ENCODE peak calls at places on chromosomes 3 and 15, in five cellular contexts. Q, X, N, E and Y are unnamed samples.

GRCh38 chr3:53865732-53866499 is 16.0 kb downstream of the ACTR8 start:
- DNase-seq in N (no peak), E (no peak), X (no peak), Q (no peak), Y (no peak)

GRCh38 chr3:46383211-46383945 is 12.6 kb downstream of the CCR5 start:
- DNase-seq in X (no peak), Q (no peak), E (no peak), N (no peak), Y (peak; percentile 64)

GRCh38 chr3:99656606-99657005 is 18.2 kb downstream of the COL8A1 start:
- DNase-seq in X (no peak), Q (no peak), E (no peak), N (peak; percentile 82), Y (no peak)

GRCh38 chr15:39426552-39427532 is 154.0 kb upstream of the THBS1 start:
- DNase-seq in X (peak; percentile 30), N (peak; percentile 94), E (no peak), Q (peak; percentile 70), Y (peak; percentile 18)

GRCh38 chr3:133988631-133989161 is 41.0 kb downstream of the SLCO2A1 start:
- DNase-seq in N (no peak), E (no peak), Q (no peak), X (peak; percentile 40), Y (peak; percentile 76)

GRCh38 chr15:62952969-62953368 is 89.6 kb upstream of the TPM1 start:
- DNase-seq in Q (no peak), X (no peak), N (no peak), E (no peak), Y (no peak)

GRCh38 chr3:149095487-149095886 is 9.2 kb upstream of the HLTF start:
- DNase-seq in N (no peak), Q (no peak), X (no peak), E (no peak), Y (no peak)

GRCh38 chr3:27422617-27423016 is 53.4 kb upstream of the NEK10 start:
- DNase-seq in Q (no peak), X (no peak), N (no peak), E (no peak), Y (no peak)

GRCh38 chr3:110736332-110736731 is 335.3 kb upstream of the NECTIN3 start:
- DNase-seq in Q (no peak), N (no peak), E (no peak), X (no peak), Y (no peak)

GRCh38 chr15:73964736-73965093 is 27.4 kb downstream of the STOML1 start:
- DNase-seq in Q (peak; percentile 92), E (peak; percentile 53), X (peak; percentile 80), N (no peak), Y (peak; percentile 82)

GRCh38 chr3:22117751-22118346 is 366.8 kb upstream of the ZNF385D start:
- DNase-seq in E (peak; percentile 7), Q (no peak), X (peak; percentile 40), N (peak; percentile 30), Y (peak; percentile 29)

GRCh38 chr15:82300883-82301282 is 38.3 kb downstream of the SAXO2 start:
- DNase-seq in Q (peak; percentile 24), X (no peak), E (no peak), N (no peak), Y (no peak)

GRCh38 chr15:73052679-73053397 is 575 bp downstream of the NEO1 start:
- DNase-seq in Q (peak; percentile 66), X (peak; percentile 76), E (no peak), N (peak; percentile 15), Y (peak; percentile 71)

GRCh38 chr3:190019020-190019419 is 101.7 kb downstream of the P3H2 start:
- DNase-seq in N (no peak), Q (no peak), E (no peak), X (no peak), Y (no peak)

GRCh38 chr3:154384504-154384903 is 45.5 kb downstream of the GPR149 start:
- DNase-seq in Q (no peak), N (no peak), E (no peak), X (no peak), Y (no peak)

GRCh38 chr3:126435456-126436315 is 40.0 kb downstream of the ZXDC start:
- DNase-seq in Q (no peak), N (no peak), E (no peak), X (no peak), Y (no peak)

GRCh38 chr15:45616901-45617323 is 17.9 kb upstream of the SQOR start:
- DNase-seq in N (no peak), E (no peak), X (no peak), Q (no peak), Y (peak; percentile 43)

GRCh38 chr3:114362815-114363214 is 69.0 kb downstream of the TIGIT start:
- DNase-seq in E (no peak), Q (no peak), X (peak; percentile 17), N (peak; percentile 27), Y (peak; percentile 20)

GRCh38 chr3:147589016-147589415 is 179.9 kb downstream of the ZIC1 start:
- DNase-seq in X (no peak), N (peak; percentile 78), Q (no peak), E (peak; percentile 3), Y (no peak)

GRCh38 chr15:94203321-94203720 is 28.0 kb upstream of the MCTP2 start:
- DNase-seq in X (no peak), Q (no peak), N (no peak), E (no peak), Y (no peak)

GRCh38 chr15:89174476-89174875 is 46.9 kb downstream of the RLBP1 start:
- DNase-seq in X (no peak), N (no peak), Q (no peak), E (no peak), Y (no peak)

GRCh38 chr15:27342991-27343390 is 372.0 kb downstream of the GABRG3 start:
- DNase-seq in E (no peak), X (no peak), N (no peak), Q (no peak), Y (no peak)

GRCh38 chr3:100775669-100776068 is 66.4 kb downstream of the TFG start:
- DNase-seq in E (no peak), N (no peak), Q (no peak), X (no peak), Y (no peak)

GRCh38 chr15:64354683-64355558 is 1.1 kb downstream of the CSNK1G1 start:
- DNase-seq in Q (no peak), N (no peak), X (no peak), E (no peak), Y (peak; percentile 10)

GRCh38 chr15:87129916-87130315 is 1050.2 kb downstream of the AGBL1 start:
- DNase-seq in X (no peak), Q (no peak), N (peak; percentile 57), E (no peak), Y (no peak)

GRCh38 chr3:196180346-196180745 is 30.9 kb downstream of the ZDHHC19 start:
- DNase-seq in E (no peak), X (no peak), Q (no peak), N (no peak), Y (no peak)

DNA sequence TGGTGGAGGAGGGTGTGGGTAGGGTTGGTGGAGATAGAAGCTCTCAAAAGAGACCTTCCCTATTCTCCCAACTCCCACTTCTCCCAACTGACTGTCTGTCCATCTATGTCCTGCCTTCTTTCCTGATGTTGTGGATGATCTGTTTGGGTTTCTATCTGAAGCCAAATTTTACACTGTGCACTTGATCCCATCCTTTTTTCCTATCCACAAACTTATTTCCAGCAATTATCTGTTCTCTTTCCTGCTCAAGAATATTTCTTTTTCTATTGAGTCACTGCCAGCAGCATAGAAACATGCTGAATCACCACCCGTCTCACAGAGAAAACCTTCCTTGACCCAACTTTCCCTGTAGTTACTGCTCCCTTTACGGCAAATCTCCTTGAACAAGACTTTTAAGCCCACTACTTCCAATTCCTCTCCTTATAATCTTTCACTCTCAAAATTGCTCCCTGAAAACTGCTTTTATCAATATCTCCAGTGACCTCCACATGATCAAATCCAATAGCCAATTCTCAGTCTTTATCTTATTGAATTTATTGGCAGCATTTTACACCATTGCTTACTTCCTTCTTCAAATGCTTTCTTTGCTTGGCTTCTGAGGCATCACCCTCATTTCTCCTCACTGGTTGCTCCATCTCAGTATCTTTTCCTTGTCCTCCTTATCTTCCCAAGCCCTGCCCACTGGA is 141.2 kb upstream of the SLC7A14 start:
- DNase-seq in Q (no peak), N (peak; percentile 91), X (no peak), E (no peak), Y (no peak)
- H3K4me3 ChIP-seq in Q (no peak overlapping the region), N (peak overlapping the region; percentile 58), X (no peak overlapping the region), E (no peak overlapping the region), Y (no peak overlapping the region)

GRCh38 chr15:49423906-49424520 is 971 bp downstream of the FGF7 start:
- DNase-seq in Q (no peak), E (no peak), X (no peak), N (peak; percentile 14), Y (peak; percentile 6)
- H3K4me3 ChIP-seq in Q (peak overlapping the region; percentile 88), E (peak overlapping the region; percentile 33), X (peak overlapping the region; percentile 8), N (no peak overlapping the region), Y (no peak overlapping the region)

DNA sequence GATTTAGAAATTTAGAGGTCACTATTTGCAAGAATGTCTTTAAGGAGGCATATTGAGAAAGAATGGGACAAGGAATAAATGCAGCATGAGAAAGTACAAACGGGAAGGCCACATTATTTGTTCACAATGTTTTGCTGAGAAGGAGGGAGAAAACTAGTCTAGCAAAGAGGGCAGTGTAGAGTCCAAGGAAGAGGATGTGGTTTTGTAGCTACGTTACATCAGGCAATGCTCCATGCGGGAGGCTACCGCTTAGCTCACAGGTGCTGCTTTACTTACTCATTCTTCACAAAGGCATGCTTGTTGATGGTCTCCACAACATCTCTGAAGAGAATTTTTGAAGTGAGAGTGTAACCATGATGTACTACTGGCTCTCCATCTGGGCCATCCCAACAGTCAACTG is 191.1 kb downstream of the PLCH1 start:
- DNase-seq in N (no peak), X (no peak), Q (no peak), E (no peak), Y (no peak)
- H3K4me3 ChIP-seq in N (no peak overlapping the region), X (no peak overlapping the region), Q (no peak overlapping the region), E (no peak overlapping the region), Y (no peak overlapping the region)

GRCh38 chr3:141386080-141386594 is 17.8 kb downstream of the ZBTB38 start:
- DNase-seq in E (no peak), Q (no peak), X (no peak), N (no peak), Y (no peak)
- H3K4me3 ChIP-seq in E (no peak overlapping the region), Q (peak overlapping the region; percentile 33), X (no peak overlapping the region), N (no peak overlapping the region), Y (no peak overlapping the region)

DNA sequence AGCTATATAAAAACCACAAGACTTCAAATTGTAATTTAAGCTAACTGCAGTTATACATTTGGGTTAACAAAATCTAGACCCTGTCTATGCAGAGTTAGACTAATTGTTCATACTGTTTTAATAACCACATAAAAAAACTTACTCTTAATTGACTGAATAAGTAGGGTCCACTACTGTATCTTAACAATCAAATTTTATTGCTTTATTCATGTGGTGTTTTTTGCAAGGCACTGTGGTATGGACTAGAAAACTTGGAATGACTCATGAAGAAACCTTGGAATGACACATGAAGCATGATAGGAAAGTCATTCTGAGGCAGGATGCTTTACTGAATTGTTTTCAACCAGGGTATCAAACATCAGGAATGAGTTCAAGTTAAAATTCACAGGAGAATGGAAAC is 2.3 kb downstream of the SERP1 start:
- DNase-seq in E (no peak), X (peak; percentile 10), N (peak; percentile 67), Q (no peak), Y (peak; percentile 41)
- H3K4me3 ChIP-seq in E (peak overlapping the region; percentile 61), X (peak overlapping the region; percentile 65), N (peak overlapping the region; percentile 93), Q (no peak overlapping the region), Y (no peak overlapping the region)